ENCODE peak calls at places on chromosomes 3 and 15, in four cellular contexts. One of them, this sample, is unnamed.

GRCh38 chr3:184760337-184761119 is 48.7 kb upstream of the MAGEF1 start:
- DNase-seq in HepG2: no peak
- DNase-seq in K562: no peak
- DNase-seq in H1: no peak
- DNase-seq in this sample: no peak

GRCh38 chr3:47163023-47163989 is 607 bp downstream of the SETD2 start:
- DNase-seq in HepG2: peak
- DNase-seq in K562: no peak
- DNase-seq in H1: peak
- DNase-seq in this sample: peak

GRCh38 chr3:120177907-120178306 is 83.7 kb upstream of the GSK3B start:
- DNase-seq in HepG2: peak
- DNase-seq in K562: no peak
- DNase-seq in H1: no peak
- DNase-seq in this sample: no peak

GRCh38 chr3:185559706-185560090 is 7.3 kb upstream of the LIPH start:
- DNase-seq in HepG2: no peak
- DNase-seq in K562: no peak
- DNase-seq in H1: peak
- DNase-seq in this sample: no peak

GRCh38 chr3:194736896-194737600 is 51.4 kb downstream of the FAM43A start:
- DNase-seq in HepG2: no peak
- DNase-seq in K562: no peak
- DNase-seq in H1: no peak
- DNase-seq in this sample: no peak

GRCh38 chr3:97821413-97821809 is 400 bp upstream of the CRYBG3 start:
- DNase-seq in HepG2: no peak
- DNase-seq in K562: peak
- DNase-seq in H1: peak
- DNase-seq in this sample: peak

GRCh38 chr3:168417016-168417415 is 321.3 kb upstream of the GOLIM4 start:
- DNase-seq in HepG2: no peak
- DNase-seq in K562: no peak
- DNase-seq in H1: no peak
- DNase-seq in this sample: no peak

GRCh38 chr15:100373037-100373896 is 31.5 kb upstream of the ADAMTS17 start:
- DNase-seq in HepG2: no peak
- DNase-seq in K562: no peak
- DNase-seq in H1: peak
- DNase-seq in this sample: no peak

GRCh38 chr15:25072857-25073476 is 118.2 kb downstream of the SNRPN start:
- DNase-seq in HepG2: no peak
- DNase-seq in K562: no peak
- DNase-seq in H1: no peak
- DNase-seq in this sample: no peak

GRCh38 chr3:43872301-43872700 is 181.6 kb downstream of the ABHD5 start:
- DNase-seq in HepG2: no peak
- DNase-seq in K562: no peak
- DNase-seq in H1: peak
- DNase-seq in this sample: peak

GRCh38 chr3:127706785-127707351 is 34.1 kb downstream of the ABTB1 start:
- DNase-seq in HepG2: no peak
- DNase-seq in K562: peak
- DNase-seq in H1: no peak
- DNase-seq in this sample: no peak

GRCh38 chr3:31132132-31132769 is 237.8 kb upstream of the GADL1 start:
- DNase-seq in HepG2: peak
- DNase-seq in K562: no peak
- DNase-seq in H1: no peak
- DNase-seq in this sample: peak

GRCh38 chr3:48564022-48564421 is 441 bp upstream of the UCN2 start:
- DNase-seq in HepG2: peak
- DNase-seq in K562: no peak
- DNase-seq in H1: no peak
- DNase-seq in this sample: peak

GRCh38 chr3:33317963-33318708 is 40.9 kb downstream of the FBXL2 start:
- DNase-seq in HepG2: peak
- DNase-seq in K562: no peak
- DNase-seq in H1: no peak
- DNase-seq in this sample: peak

GRCh38 chr3:124163689-124164088 is 171.8 kb upstream of the ROPN1 start:
- DNase-seq in HepG2: peak
- DNase-seq in K562: no peak
- DNase-seq in H1: no peak
- DNase-seq in this sample: peak

GRCh38 chr3:68893600-68894239 is 38.6 kb downstream of the TAFA4 start:
- DNase-seq in HepG2: peak
- DNase-seq in K562: peak
- DNase-seq in H1: no peak
- DNase-seq in this sample: no peak

DNA sequence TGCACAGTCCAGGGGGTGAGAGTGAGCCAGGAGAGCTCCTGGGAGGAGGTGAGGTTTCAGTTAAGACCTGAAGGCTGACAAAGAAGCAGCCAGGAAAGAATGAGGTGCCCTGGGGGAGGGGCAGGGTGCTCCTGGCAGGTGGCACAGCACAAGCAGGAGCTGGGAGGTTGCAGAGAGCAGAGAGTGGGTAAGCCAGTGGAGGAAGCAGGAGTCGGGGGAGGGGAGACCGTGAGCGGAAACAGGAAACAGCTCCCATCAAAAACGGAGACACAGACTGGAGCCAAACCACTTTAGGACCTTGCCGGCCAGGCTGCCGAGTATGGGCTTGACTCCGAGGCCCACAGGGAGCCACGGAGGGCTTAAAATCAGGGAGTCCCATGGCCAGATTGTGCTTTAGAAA is 12.1 kb upstream of the FBLN2 start:
- DNase-seq in HepG2: no peak
- DNase-seq in K562: no peak
- DNase-seq in H1: no peak
- DNase-seq in this sample: no peak
- TF ChIP-seq RNF2 in HepG2: no peak
- TF ChIP-seq RNF2 in K562: no peak
- TF ChIP-seq RNF2 in H1: no peak
- TF ChIP-seq RNF2 in this sample: no peak

GRCh38 chr3:180048108-180048507 is 11.4 kb upstream of the PEX5L start:
- DNase-seq in HepG2: no peak
- DNase-seq in K562: no peak
- DNase-seq in H1: no peak
- DNase-seq in this sample: no peak
- TF ChIP-seq CHD2 in HepG2: no peak
- TF ChIP-seq CHD2 in K562: no peak
- TF ChIP-seq CHD2 in H1: no peak
- TF ChIP-seq CHD2 in this sample: no peak

GRCh38 chr3:187013080-187013838 is 82.9 kb downstream of the ST6GAL1 start:
- DNase-seq in HepG2: no peak
- DNase-seq in K562: no peak
- DNase-seq in H1: peak
- DNase-seq in this sample: no peak
- TF ChIP-seq RNF2 in HepG2: no peak
- TF ChIP-seq RNF2 in K562: no peak
- TF ChIP-seq RNF2 in H1: no peak
- TF ChIP-seq RNF2 in this sample: no peak

DNA sequence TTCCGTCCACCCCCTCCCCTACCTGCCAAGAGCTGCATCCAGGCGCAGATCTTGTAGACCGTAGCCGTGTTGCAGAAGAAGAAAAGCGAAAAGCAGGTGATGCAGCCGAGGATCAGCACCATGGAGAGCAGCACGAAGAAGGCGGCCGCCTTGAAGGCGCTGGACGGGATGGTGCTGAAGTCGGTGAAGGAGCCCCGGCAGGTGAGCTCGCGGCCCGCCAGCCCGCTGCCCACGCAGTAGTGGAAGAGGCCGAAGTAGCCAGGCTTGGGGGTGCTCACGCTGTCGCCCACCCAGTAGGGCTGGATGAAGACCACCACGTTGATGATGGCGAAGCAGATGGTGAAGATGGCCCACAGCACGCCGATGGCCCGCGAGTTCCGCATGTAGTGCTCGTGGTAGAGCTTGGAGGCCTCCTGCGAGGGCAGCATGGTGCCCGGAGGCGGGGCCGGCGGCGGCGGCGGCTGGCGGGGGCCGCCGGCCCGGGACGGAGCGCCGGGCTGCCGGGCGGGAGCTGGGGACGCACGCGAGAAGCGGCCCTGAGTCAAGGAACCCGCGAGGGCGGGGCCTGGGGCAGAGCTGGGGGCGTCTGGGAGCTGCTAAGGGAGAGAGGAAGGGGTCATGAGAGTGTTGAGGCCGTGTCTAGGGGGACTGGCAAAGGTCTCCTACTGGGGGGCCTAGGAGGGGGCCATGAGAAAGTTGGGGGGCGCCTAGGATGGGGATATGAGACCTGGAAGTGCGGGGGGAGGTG is 1.2 kb downstream of the LHFPL4 start:
- DNase-seq in HepG2: no peak
- DNase-seq in K562: peak
- DNase-seq in H1: peak
- DNase-seq in this sample: no peak
- TF ChIP-seq CHD2 in HepG2: no peak
- TF ChIP-seq CHD2 in K562: no peak
- TF ChIP-seq CHD2 in H1: peak
- TF ChIP-seq CHD2 in this sample: no peak

GRCh38 chr3:49930922-49931321 is 1.3 kb upstream of the MON1A start:
- DNase-seq in HepG2: peak
- DNase-seq in K562: peak
- DNase-seq in H1: peak
- DNase-seq in this sample: peak
- TF ChIP-seq RNF2 in HepG2: no peak
- TF ChIP-seq RNF2 in K562: no peak
- TF ChIP-seq RNF2 in H1: no peak
- TF ChIP-seq RNF2 in this sample: no peak

DNA sequence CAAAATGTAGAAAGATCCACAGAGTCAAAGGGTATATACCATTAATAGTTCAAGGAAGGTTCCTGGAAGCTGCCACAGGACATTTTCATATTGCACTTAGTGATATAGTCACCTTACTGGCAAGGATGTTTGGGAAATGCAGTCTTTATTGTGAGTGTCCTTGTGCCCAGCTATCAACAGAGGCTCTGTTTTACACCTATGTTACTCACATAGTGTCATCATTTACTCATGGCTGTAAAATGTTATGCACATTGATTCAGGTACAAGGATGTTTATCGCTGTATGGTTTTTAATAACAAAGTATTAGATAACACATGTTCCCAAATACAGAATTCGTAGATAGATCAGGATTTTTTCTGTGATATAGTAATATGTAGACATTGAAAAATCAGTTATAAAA is 50.9 kb downstream of the ZPLD1 start:
- DNase-seq in HepG2: no peak
- DNase-seq in K562: no peak
- DNase-seq in H1: no peak
- DNase-seq in this sample: no peak
- TF ChIP-seq CHD2 in HepG2: no peak
- TF ChIP-seq CHD2 in K562: no peak
- TF ChIP-seq CHD2 in H1: no peak
- TF ChIP-seq CHD2 in this sample: no peak

GRCh38 chr3:188341501-188341900 is 187.5 kb downstream of the LPP start:
- DNase-seq in HepG2: no peak
- DNase-seq in K562: no peak
- DNase-seq in H1: no peak
- DNase-seq in this sample: no peak
- TF ChIP-seq RNF2 in HepG2: no peak
- TF ChIP-seq RNF2 in K562: no peak
- TF ChIP-seq RNF2 in H1: no peak
- TF ChIP-seq RNF2 in this sample: no peak

GRCh38 chr15:81531141-81531592 is 157.2 kb upstream of the TMC3 start:
- DNase-seq in HepG2: no peak
- DNase-seq in K562: no peak
- DNase-seq in H1: no peak
- DNase-seq in this sample: no peak
- TF ChIP-seq CHD2 in HepG2: no peak
- TF ChIP-seq CHD2 in K562: no peak
- TF ChIP-seq CHD2 in H1: no peak
- TF ChIP-seq CHD2 in this sample: no peak